ENCODE peak calls at places on chromosomes 2 and 18, in six cellular contexts. V is stimulated activated naive CD8-positive, alpha-beta T cell treated with anti-CD3 and anti-CD28 coated beads, Interleukin-15, Interleukin-2, amounts not matched to agents 100 U/mL and 50 U/mL, for 24 hours; Z is kidney tubule cell; C is NCI-H1105; T is KG1; A is CD4-positive, CD25-positive, alpha-beta regulatory T cell. E is an unnamed sample.

GRCh38 chr18:22838639-22839487 is 94.3 kb upstream of the RBBP8 start:
- DNase-seq in V (no peak), Z (no peak), C (no peak), T (no peak), A (no peak), E (no peak)

GRCh38 chr2:224982910-224983688 is 59.2 kb downstream of the DOCK10 start:
- DNase-seq in V (peak; percentile 34), Z (no peak), C (no peak), T (no peak), A (no peak), E (no peak)

GRCh38 chr2:220445429-220446105 is 818.1 kb downstream of the SLC4A3 start:
- DNase-seq in V (no peak), Z (peak; percentile 4), C (no peak), T (no peak), A (no peak), E (no peak)

GRCh38 chr2:161223139-161223732 is 63.0 kb downstream of the TANK start:
- DNase-seq in V (no peak), Z (peak; percentile 48), C (no peak), T (peak; percentile 26), A (no peak), E (peak; percentile 61)

GRCh38 chr18:76351961-76352581 is 143.0 kb downstream of the ZNF516 start:
- DNase-seq in V (no peak), Z (peak; percentile 85), C (no peak), T (no peak), A (no peak), E (peak; percentile 62)

GRCh38 chr2:18662689-18663088 is 73.3 kb upstream of the NT5C1B start:
- DNase-seq in V (no peak), Z (no peak), C (no peak), T (no peak), A (no peak), E (no peak)

GRCh38 chr2:240325006-240325653 is 110.3 kb upstream of the GPC1 start:
- DNase-seq in V (no peak), Z (no peak), C (no peak), T (no peak), A (no peak), E (no peak)

GRCh38 chr2:122531803-122532344 is 776.4 kb downstream of the TSN start:
- DNase-seq in V (no peak), Z (no peak), C (no peak), T (no peak), A (no peak), E (no peak)

GRCh38 chr2:222290691-222291484 is 7.9 kb downstream of the PAX3 start:
- DNase-seq in V (no peak), Z (no peak), C (no peak), T (no peak), A (no peak), E (no peak)

GRCh38 chr2:39932198-39932597 is 153.1 kb upstream of the THUMPD2 start:
- DNase-seq in V (no peak), Z (peak; percentile 22), C (no peak), T (no peak), A (no peak), E (peak; percentile 51)

GRCh38 chr18:57210101-57210661 is 63.3 kb downstream of the BOD1L2 start:
- DNase-seq in V (no peak), Z (peak; percentile 94), C (no peak), T (no peak), A (no peak), E (peak; percentile 85)

GRCh38 chr2:223166975-223167650 is 115.1 kb downstream of the KCNE4 start:
- DNase-seq in V (no peak), Z (no peak), C (no peak), T (no peak), A (no peak), E (no peak)

GRCh38 chr2:43269706-43270105 is 43.3 kb upstream of the ZFP36L2 start:
- DNase-seq in V (no peak), Z (peak; percentile 27), C (no peak), T (no peak), A (no peak), E (peak; percentile 44)

GRCh38 chr2:10120938-10121574 is 1.5 kb upstream of the RRM2 start:
- DNase-seq in V (no peak), Z (peak; percentile 91), C (no peak), T (no peak), A (no peak), E (no peak)

GRCh38 chr2:27118525-27119329 is at the start of gene CGREF1:
- DNase-seq in V (peak; percentile 29), Z (no peak), C (no peak), T (no peak), A (no peak), E (no peak)

GRCh38 chr2:234368861-234369261 is 128.0 kb downstream of the ARL4C start:
- DNase-seq in V (peak; percentile 53), Z (peak; percentile 60), C (no peak), T (no peak), A (peak; percentile 18), E (peak; percentile 81)

GRCh38 chr2:49306925-49307324 is 152.6 kb upstream of the FSHR start:
- DNase-seq in V (no peak), Z (peak; percentile 65), C (no peak), T (no peak), A (no peak), E (peak; percentile 23)

GRCh38 chr2:105325389-105325963 is 4.1 kb downstream of the TGFBRAP1 start:
- DNase-seq in V (no peak), Z (no peak), C (no peak), T (peak; percentile 33), A (no peak), E (no peak)

GRCh38 chr2:28401948-28402550 is 9.4 kb downstream of the FOSL2 start:
- DNase-seq in V (no peak), Z (peak; percentile 3), C (no peak), T (no peak), A (no peak), E (no peak)

GRCh38 chr2:236086971-236087465 is 81.2 kb downstream of the GBX2 start:
- DNase-seq in V (no peak), Z (no peak), C (no peak), T (no peak), A (no peak), E (no peak)

GRCh38 chr2:222399038-222399783 is 25.1 kb upstream of the SGPP2 start:
- DNase-seq in V (no peak), Z (no peak), C (peak; percentile 77), T (no peak), A (no peak), E (peak; percentile 12)

GRCh38 chr2:98445708-98446577 is 1.3 kb downstream of the INPP4A start:
- DNase-seq in V (peak; percentile 55), Z (no peak), C (no peak), T (no peak), A (no peak), E (peak; percentile 24)

GRCh38 chr2:1641498-1641897 is 102.8 kb downstream of the PXDN start:
- DNase-seq in V (no peak), Z (no peak), C (no peak), T (no peak), A (no peak), E (no peak)

GRCh38 chr18:44818148-44818547 is 137.5 kb downstream of the SETBP1 start:
- DNase-seq in V (no peak), Z (peak; percentile 41), C (no peak), T (no peak), A (no peak), E (no peak)

GRCh38 chr2:226652388-226652787 is 147.2 kb downstream of the IRS1 start:
- DNase-seq in V (no peak), Z (peak; percentile 99), C (no peak), T (no peak), A (no peak), E (peak; percentile 94)

GRCh38 chr2:196278491-196278911 is 107.1 kb upstream of the STK17B start:
- DNase-seq in V (peak; percentile 63), Z (peak; percentile 72), C (no peak), T (no peak), A (no peak), E (peak; percentile 72)

GRCh38 chr2:146544701-146545100 is 1300.1 kb upstream of the ACVR2A start:
- DNase-seq in V (no peak), Z (peak; percentile 14), C (no peak), T (no peak), A (no peak), E (no peak)

GRCh38 chr2:121186261-121186660 is 98.7 kb downstream of the TFCP2L1 start:
- DNase-seq in V (no peak), Z (no peak), C (no peak), T (no peak), A (no peak), E (no peak)

GRCh38 chr2:67209107-67209506 is 188.0 kb upstream of the ETAA1 start:
- DNase-seq in V (no peak), Z (no peak), C (no peak), T (no peak), A (no peak), E (no peak)

GRCh38 chr18:7117390-7118355 is at the start of gene LAMA1:
- DNase-seq in V (no peak), Z (peak; percentile 12), C (no peak), T (no peak), A (no peak), E (no peak)

GRCh38 chr2:64626146-64626809 is 27.4 kb downstream of the SERTAD2 start:
- DNase-seq in V (no peak), Z (no peak), C (no peak), T (no peak), A (no peak), E (no peak)

GRCh38 chr2:178344121-178344520 is 106.9 kb downstream of the PRKRA start:
- DNase-seq in V (no peak), Z (no peak), C (no peak), T (no peak), A (no peak), E (no peak)

GRCh38 chr2:72028351-72028995 is 119.2 kb downstream of the CYP26B1 start:
- DNase-seq in V (no peak), Z (no peak), C (no peak), T (no peak), A (no peak), E (no peak)

GRCh38 chr2:226756131-226756530 is 43.5 kb downstream of the IRS1 start:
- DNase-seq in V (no peak), Z (peak; percentile 95), C (no peak), T (no peak), A (no peak), E (peak; percentile 100)

GRCh38 chr2:230018153-230018552 is 50.6 kb downstream of the SLC16A14 start:
- DNase-seq in V (no peak), Z (no peak), C (no peak), T (no peak), A (no peak), E (peak; percentile 82)

GRCh38 chr2:83022631-83023210 is 1436.4 kb downstream of the SUCLG1 start:
- DNase-seq in V (no peak), Z (no peak), C (no peak), T (no peak), A (no peak), E (peak; percentile 30)